ENCODE peak calls at places on chromosomes 16 and 17, in six cellular contexts. G is brain microvascular endothelial cell, B is astrocyte, W is stomach, O is tibial nerve, P is heart right ventricle. T is an unnamed sample.

GRCh38 chr17:13995856-13996635 is 73.3 kb upstream of the COX10 start:
- DNase-seq in B (no peak), P (no peak), O (no peak), W (no peak), G (no peak), T (no peak)

GRCh38 chr16:85416267-85417109 is 196.6 kb upstream of the GSE1 start:
- DNase-seq in G (no peak), W (peak), O (no peak), P (peak), B (no peak), T (peak)

GRCh38 chr17:6072157-6072556 is 2.0 kb downstream of the WSCD1 start:
- DNase-seq in P (no peak), O (no peak), B (no peak), W (no peak), G (no peak), T (no peak)

GRCh38 chr16:88194397-88195020 is 188.2 kb upstream of the ZNF469 start:
- DNase-seq in G (no peak), B (no peak), W (no peak), P (no peak), O (no peak), T (no peak)

GRCh38 chr17:20961551-20961950 is 81.3 kb downstream of the USP22 start:
- DNase-seq in B (no peak), P (no peak), G (peak), W (no peak), O (no peak), T (no peak)

GRCh38 chr17:4796550-4796915 is 569 bp downstream of the PSMB6 start:
- DNase-seq in G (peak), W (no peak), O (no peak), P (no peak), B (no peak), T (no peak)

GRCh38 chr17:5123343-5124124 is 7.7 kb downstream of the USP6 start:
- DNase-seq in P (peak), O (no peak), G (no peak), B (no peak), W (peak), T (no peak)

GRCh38 chr16:28905229-28905754 is 19.7 kb downstream of the RABEP2 start:
- DNase-seq in B (no peak), W (no peak), O (no peak), P (no peak), G (no peak), T (no peak)

GRCh38 chr17:5817475-5818395 is 233.4 kb upstream of the NLRP1 start:
- DNase-seq in G (no peak), B (no peak), P (no peak), O (no peak), W (no peak), T (no peak)

GRCh38 chr17:57875109-57876022 is 25.5 kb upstream of the MRPS23 start:
- DNase-seq in W (peak), O (peak), B (peak), P (peak), G (peak), T (peak)

GRCh38 chr16:84677849-84678248 is 22.0 kb upstream of the USP10 start:
- DNase-seq in P (no peak), B (no peak), G (no peak), W (no peak), O (no peak), T (no peak)

DNA sequence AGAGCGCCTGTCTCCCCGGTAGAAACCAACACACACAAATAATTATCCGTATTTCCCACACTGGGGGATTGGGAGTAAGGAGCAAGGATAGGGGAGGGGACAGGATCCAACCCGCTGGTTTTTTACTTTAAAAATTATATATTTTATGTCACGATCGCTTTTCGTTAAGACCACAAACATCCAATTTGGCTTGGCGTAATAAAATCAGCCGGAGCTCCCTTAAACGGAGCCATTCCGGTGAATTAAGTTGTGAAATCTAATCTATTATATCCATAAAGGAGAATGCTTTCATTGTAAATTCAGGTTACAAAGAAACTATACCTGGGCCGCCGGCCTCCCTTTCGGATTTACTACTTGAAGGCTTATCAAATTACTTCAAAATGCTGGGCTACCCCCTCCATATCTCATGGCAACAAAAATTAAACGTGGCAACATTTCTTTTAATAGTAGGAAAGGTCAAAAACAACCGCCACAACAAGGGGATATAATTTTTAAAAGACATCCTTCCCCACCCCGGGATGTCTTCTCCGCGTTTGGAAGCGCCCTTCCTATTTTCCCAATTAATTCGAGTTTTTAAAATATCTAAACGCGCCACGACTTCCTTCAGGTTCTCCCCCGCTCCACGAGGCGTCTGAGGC is 47.1 kb upstream of the SLC38A10 start:
- DNase-seq in B (peak), G (no peak), W (no peak), P (no peak), O (no peak), T (no peak)
- H3K27ac ChIP-seq in B (peak), G (peak), W (peak), P (peak), O (peak), T (peak)

GRCh38 chr16:23148513-23149266 is 562 bp downstream of the USP31 start:
- DNase-seq in W (peak), O (peak), B (no peak), P (peak), G (no peak), T (peak)

GRCh38 chr16:23147666-23148065 is 1.6 kb downstream of the USP31 start:
- DNase-seq in W (no peak), G (no peak), P (no peak), O (no peak), B (no peak), T (no peak)

GRCh38 chr16:23146877-23147601 is 2.2 kb downstream of the USP31 start:
- DNase-seq in G (no peak), P (no peak), B (no peak), W (no peak), O (no peak), T (no peak)

GRCh38 chr16:23149267-23149992 is at the start of gene USP31:
- DNase-seq in G (peak), O (peak), B (peak), W (peak), P (peak), T (peak)

GRCh38 chr16:23148166-23148512 is 1.1 kb downstream of the USP31 start:
- DNase-seq in W (no peak), O (no peak), G (no peak), B (no peak), P (no peak), T (no peak)
- H3K27ac ChIP-seq in W (peak), O (peak), G (no peak), B (peak), P (peak), T (peak)

GRCh38 chr17:7888184-7888920 is at the start of gene CHD3:
- DNase-seq in W (peak), O (no peak), B (no peak), P (no peak), G (peak), T (no peak)

GRCh38 chr17:7886227-7887037 is 2.2 kb upstream of the CHD3 start:
- DNase-seq in W (peak), G (peak), O (no peak), B (no peak), P (peak), T (peak)

GRCh38 chr17:7887038-7887481 is 1.5 kb upstream of the CHD3 start:
- DNase-seq in O (no peak), G (no peak), P (no peak), W (no peak), B (no peak), T (no peak)

GRCh38 chr17:7887482-7888183 is 956 bp upstream of the CHD3 start:
- DNase-seq in O (peak), B (peak), P (peak), W (peak), G (peak), T (peak)

GRCh38 chr17:7889166-7889584 is 586 bp downstream of the CHD3 start:
- DNase-seq in B (peak), P (peak), O (peak), G (peak), W (peak), T (peak)
- H3K27ac ChIP-seq in B (peak), P (peak), O (peak), G (peak), W (peak), T (peak)

DNA sequence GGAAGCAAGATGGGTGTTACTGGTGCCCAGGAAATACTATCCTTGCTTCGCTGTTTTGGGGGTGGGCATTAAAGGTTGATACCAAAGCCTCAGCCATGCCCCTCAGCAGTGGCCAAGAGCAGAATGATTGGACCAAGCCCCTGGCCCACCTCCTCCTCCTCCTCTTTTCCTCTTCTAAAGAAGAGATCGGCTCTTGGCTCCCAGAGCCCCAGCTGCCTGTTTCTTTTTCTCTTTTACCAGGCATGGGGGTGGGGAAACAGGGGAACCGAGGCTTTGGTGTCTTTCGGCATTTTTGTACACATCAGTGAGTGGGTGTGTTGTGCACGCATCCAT is 5.8 kb downstream of the THRA start:
- DNase-seq in W (no peak), B (no peak), G (no peak), O (no peak), P (no peak), T (no peak)
- H3K27ac ChIP-seq in W (peak), B (peak), G (no peak), O (peak), P (peak), T (peak)

DNA sequence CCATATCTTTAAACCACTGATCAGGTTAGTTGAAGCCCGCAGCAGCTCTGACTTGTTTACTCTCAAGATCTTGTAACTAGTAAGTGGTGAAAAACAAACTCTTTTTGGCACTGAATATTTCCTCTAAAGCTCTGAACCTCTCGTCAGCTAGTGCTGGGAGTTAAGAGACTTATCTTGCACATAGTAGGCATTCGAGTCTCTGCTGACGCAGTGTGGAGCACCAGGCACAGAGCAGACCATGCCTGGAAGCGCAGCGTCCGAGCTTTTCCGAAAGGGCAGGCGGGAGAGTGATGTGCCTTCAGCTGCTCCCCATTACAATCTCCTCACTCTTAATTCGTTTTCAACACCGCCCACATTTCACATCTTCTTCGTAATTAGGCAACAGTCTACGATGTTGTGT is 63.0 kb downstream of the SMG6 start:
- DNase-seq in O (no peak), B (no peak), P (no peak), W (no peak), G (no peak), T (peak)
- H3K27ac ChIP-seq in O (peak), B (peak), P (peak), W (peak), G (peak), T (peak)

GRCh38 chr17:78818152-78818846 is 22.3 kb downstream of the USP36 start:
- DNase-seq in B (no peak), P (no peak), W (no peak), G (no peak), O (no peak), T (no peak)
- H3K27ac ChIP-seq in B (no peak), P (no peak), W (peak), G (no peak), O (peak), T (peak)

GRCh38 chr16:89408315-89408714 is 82.0 kb downstream of the ANKRD11 start:
- DNase-seq in P (peak), W (no peak), O (no peak), G (no peak), B (no peak), T (no peak)
- H3K27ac ChIP-seq in P (peak), W (peak), O (no peak), G (no peak), B (no peak), T (no peak)

GRCh38 chr17:28325221-28325620 is 6.2 kb downstream of the TMEM97 start:
- DNase-seq in P (no peak), B (no peak), W (no peak), O (no peak), G (no peak), T (no peak)
- H3K27ac ChIP-seq in P (no peak), B (no peak), W (peak), O (no peak), G (no peak), T (no peak)

DNA sequence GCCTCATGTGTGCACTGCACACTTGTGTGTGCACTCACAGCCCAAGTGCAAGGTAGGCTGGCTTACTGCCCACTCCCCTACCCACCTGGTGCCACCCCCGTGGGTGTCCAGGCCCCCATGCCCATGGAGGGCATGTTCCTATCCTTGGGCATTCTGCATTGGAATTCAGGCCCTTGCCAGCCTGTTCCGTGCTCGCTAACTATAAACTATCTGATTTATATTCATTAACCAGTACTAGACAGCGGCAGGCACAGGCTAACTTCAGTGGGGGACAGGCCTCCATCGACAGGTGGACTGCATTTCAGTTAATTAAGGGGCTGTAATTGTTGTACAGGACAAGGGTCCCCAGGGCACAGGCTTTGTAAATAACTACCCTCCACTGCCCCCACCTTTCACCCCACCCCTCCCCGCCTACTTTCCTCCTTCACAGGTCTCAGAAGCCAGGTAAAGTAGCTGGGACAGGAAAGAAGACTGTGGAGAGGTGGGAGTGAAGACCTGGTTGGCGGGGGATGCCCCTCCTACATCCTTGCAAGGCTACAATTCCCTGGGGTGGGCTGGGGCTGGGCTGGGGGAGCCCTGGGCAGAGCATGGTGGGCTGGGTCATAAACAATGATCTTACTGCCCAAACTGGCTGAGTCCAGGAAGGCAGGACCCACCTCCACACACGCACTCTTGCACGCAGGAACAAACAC is 119.0 kb upstream of the LHX1 start:
- DNase-seq in W (no peak), G (no peak), B (no peak), P (no peak), O (no peak), T (no peak)
- H3K27ac ChIP-seq in W (no peak), G (no peak), B (no peak), P (no peak), O (no peak), T (no peak)

T was measured in uterus.